ENCODE peak calls at places on chromosome 5, in ten cellular contexts. One of them, this sample, is unnamed.

GRCh38 chr5:116084231-116084630 is 594 bp upstream of the COMMD10 start:
- DNase-seq in neural crest cell: no peak
- DNase-seq in epithelial cell of esophagus: peak
- DNase-seq in NCI-H1092: peak
- DNase-seq in T-helper 2 cell: no peak
- DNase-seq in left cardiac atrium: no peak
- DNase-seq in T1000: no peak
- DNase-seq in hepatic stellate cell: peak
- DNase-seq in fibroblast of lung: peak
- DNase-seq in HTR-8/SVneo: peak
- DNase-seq in this sample: peak

GRCh38 chr5:307794-308579 is 13.5 kb upstream of the AHRR start:
- DNase-seq in fibroblast of lung: no peak
- DNase-seq in left cardiac atrium: no peak
- DNase-seq in NCI-H1092: no peak
- DNase-seq in HTR-8/SVneo: no peak
- DNase-seq in neural crest cell: no peak
- DNase-seq in epithelial cell of esophagus: no peak
- DNase-seq in hepatic stellate cell: no peak
- DNase-seq in T1000: no peak
- DNase-seq in T-helper 2 cell: no peak
- DNase-seq in this sample: no peak

GRCh38 chr5:96994493-96994892 is 58.6 kb downstream of the LNPEP start:
- DNase-seq in T1000: no peak
- DNase-seq in left cardiac atrium: no peak
- DNase-seq in NCI-H1092: no peak
- DNase-seq in hepatic stellate cell: no peak
- DNase-seq in epithelial cell of esophagus: no peak
- DNase-seq in fibroblast of lung: no peak
- DNase-seq in T-helper 2 cell: no peak
- DNase-seq in HTR-8/SVneo: no peak
- DNase-seq in neural crest cell: no peak
- DNase-seq in this sample: no peak

GRCh38 chr5:122882836-122883235 is 37.4 kb downstream of the SNX24 start:
- DNase-seq in neural crest cell: no peak
- DNase-seq in T1000: no peak
- DNase-seq in hepatic stellate cell: peak
- DNase-seq in HTR-8/SVneo: peak
- DNase-seq in epithelial cell of esophagus: peak
- DNase-seq in T-helper 2 cell: no peak
- DNase-seq in fibroblast of lung: peak
- DNase-seq in left cardiac atrium: no peak
- DNase-seq in NCI-H1092: no peak
- DNase-seq in this sample: peak

GRCh38 chr5:142664067-142664466 is 21.8 kb downstream of the FGF1 start:
- DNase-seq in left cardiac atrium: no peak
- DNase-seq in fibroblast of lung: no peak
- DNase-seq in T1000: no peak
- DNase-seq in epithelial cell of esophagus: no peak
- DNase-seq in neural crest cell: no peak
- DNase-seq in T-helper 2 cell: no peak
- DNase-seq in HTR-8/SVneo: no peak
- DNase-seq in hepatic stellate cell: no peak
- DNase-seq in NCI-H1092: no peak
- DNase-seq in this sample: no peak

GRCh38 chr5:53368516-53368915 is 111.9 kb upstream of the FST start:
- DNase-seq in HTR-8/SVneo: no peak
- DNase-seq in NCI-H1092: no peak
- DNase-seq in hepatic stellate cell: no peak
- DNase-seq in T1000: no peak
- DNase-seq in left cardiac atrium: no peak
- DNase-seq in fibroblast of lung: peak
- DNase-seq in T-helper 2 cell: no peak
- DNase-seq in epithelial cell of esophagus: peak
- DNase-seq in neural crest cell: no peak
- DNase-seq in this sample: peak

GRCh38 chr5:79562351-79563246 is 48.7 kb upstream of the HOMER1 start:
- DNase-seq in epithelial cell of esophagus: peak
- DNase-seq in left cardiac atrium: no peak
- DNase-seq in T1000: no peak
- DNase-seq in neural crest cell: no peak
- DNase-seq in hepatic stellate cell: no peak
- DNase-seq in NCI-H1092: no peak
- DNase-seq in T-helper 2 cell: no peak
- DNase-seq in fibroblast of lung: peak
- DNase-seq in HTR-8/SVneo: no peak
- DNase-seq in this sample: peak

GRCh38 chr5:135318924-135319323 is 80.1 kb downstream of the MACROH2A1 start:
- DNase-seq in T1000: no peak
- DNase-seq in hepatic stellate cell: no peak
- DNase-seq in epithelial cell of esophagus: no peak
- DNase-seq in left cardiac atrium: no peak
- DNase-seq in NCI-H1092: no peak
- DNase-seq in HTR-8/SVneo: no peak
- DNase-seq in neural crest cell: no peak
- DNase-seq in T-helper 2 cell: no peak
- DNase-seq in fibroblast of lung: no peak
- DNase-seq in this sample: no peak

GRCh38 chr5:141778211-141778610 is 96.2 kb upstream of the ARAP3 start:
- DNase-seq in epithelial cell of esophagus: peak
- DNase-seq in neural crest cell: no peak
- DNase-seq in HTR-8/SVneo: peak
- DNase-seq in hepatic stellate cell: peak
- DNase-seq in T1000: no peak
- DNase-seq in NCI-H1092: no peak
- DNase-seq in fibroblast of lung: peak
- DNase-seq in left cardiac atrium: peak
- DNase-seq in T-helper 2 cell: no peak
- DNase-seq in this sample: peak

GRCh38 chr5:115856936-115857524 is 15.3 kb downstream of the AP3S1 start:
- DNase-seq in NCI-H1092: no peak
- DNase-seq in fibroblast of lung: no peak
- DNase-seq in neural crest cell: no peak
- DNase-seq in hepatic stellate cell: no peak
- DNase-seq in epithelial cell of esophagus: no peak
- DNase-seq in T1000: no peak
- DNase-seq in HTR-8/SVneo: no peak
- DNase-seq in T-helper 2 cell: no peak
- DNase-seq in left cardiac atrium: no peak
- DNase-seq in this sample: no peak

GRCh38 chr5:169856571-169856970 is 123.7 kb downstream of the INSYN2B start:
- DNase-seq in neural crest cell: no peak
- DNase-seq in HTR-8/SVneo: peak
- DNase-seq in fibroblast of lung: peak
- DNase-seq in T-helper 2 cell: no peak
- DNase-seq in NCI-H1092: no peak
- DNase-seq in hepatic stellate cell: peak
- DNase-seq in epithelial cell of esophagus: peak
- DNase-seq in T1000: no peak
- DNase-seq in left cardiac atrium: no peak
- DNase-seq in this sample: peak

GRCh38 chr5:75331095-75332090 is 5.6 kb upstream of the HMGCR start:
- DNase-seq in T1000: no peak
- DNase-seq in fibroblast of lung: no peak
- DNase-seq in epithelial cell of esophagus: no peak
- DNase-seq in hepatic stellate cell: no peak
- DNase-seq in T-helper 2 cell: no peak
- DNase-seq in left cardiac atrium: no peak
- DNase-seq in NCI-H1092: no peak
- DNase-seq in HTR-8/SVneo: no peak
- DNase-seq in neural crest cell: no peak
- DNase-seq in this sample: no peak

GRCh38 chr5:166639151-166639550 is 1652.3 kb upstream of the WWC1 start:
- DNase-seq in T1000: no peak
- DNase-seq in neural crest cell: no peak
- DNase-seq in epithelial cell of esophagus: no peak
- DNase-seq in fibroblast of lung: no peak
- DNase-seq in NCI-H1092: no peak
- DNase-seq in HTR-8/SVneo: no peak
- DNase-seq in T-helper 2 cell: no peak
- DNase-seq in hepatic stellate cell: no peak
- DNase-seq in left cardiac atrium: no peak
- DNase-seq in this sample: no peak

GRCh38 chr5:39394946-39395345 is 29.8 kb downstream of the DAB2 start:
- DNase-seq in fibroblast of lung: peak
- DNase-seq in epithelial cell of esophagus: peak
- DNase-seq in hepatic stellate cell: peak
- DNase-seq in NCI-H1092: no peak
- DNase-seq in left cardiac atrium: no peak
- DNase-seq in HTR-8/SVneo: no peak
- DNase-seq in T1000: no peak
- DNase-seq in neural crest cell: no peak
- DNase-seq in T-helper 2 cell: no peak
- DNase-seq in this sample: peak

GRCh38 chr5:10563132-10563939 is 534 bp upstream of the ANKRD33B start:
- DNase-seq in left cardiac atrium: peak
- DNase-seq in HTR-8/SVneo: no peak
- DNase-seq in NCI-H1092: no peak
- DNase-seq in epithelial cell of esophagus: peak
- DNase-seq in T1000: peak
- DNase-seq in neural crest cell: no peak
- DNase-seq in fibroblast of lung: peak
- DNase-seq in T-helper 2 cell: peak
- DNase-seq in hepatic stellate cell: peak
- DNase-seq in this sample: peak

GRCh38 chr5:17203329-17204132 is 13.9 kb upstream of the BASP1 start:
- DNase-seq in fibroblast of lung: peak
- DNase-seq in NCI-H1092: peak
- DNase-seq in T-helper 2 cell: no peak
- DNase-seq in left cardiac atrium: no peak
- DNase-seq in T1000: no peak
- DNase-seq in neural crest cell: peak
- DNase-seq in hepatic stellate cell: peak
- DNase-seq in HTR-8/SVneo: peak
- DNase-seq in epithelial cell of esophagus: peak
- DNase-seq in this sample: peak

GRCh38 chr5:59840200-59840601 is 53.3 kb downstream of the PDE4D start:
- DNase-seq in hepatic stellate cell: no peak
- DNase-seq in T-helper 2 cell: no peak
- DNase-seq in T1000: no peak
- DNase-seq in NCI-H1092: no peak
- DNase-seq in fibroblast of lung: peak
- DNase-seq in HTR-8/SVneo: peak
- DNase-seq in neural crest cell: no peak
- DNase-seq in left cardiac atrium: no peak
- DNase-seq in epithelial cell of esophagus: peak
- DNase-seq in this sample: peak

GRCh38 chr5:149221326-149221725 is 50.3 kb upstream of the AFAP1L1 start:
- DNase-seq in hepatic stellate cell: no peak
- DNase-seq in T1000: no peak
- DNase-seq in left cardiac atrium: no peak
- DNase-seq in fibroblast of lung: peak
- DNase-seq in T-helper 2 cell: no peak
- DNase-seq in HTR-8/SVneo: no peak
- DNase-seq in epithelial cell of esophagus: no peak
- DNase-seq in neural crest cell: no peak
- DNase-seq in NCI-H1092: no peak
- DNase-seq in this sample: peak

This sample was measured in IMR-90.